ENCODE peak calls at places on chromosomes 13 and 19, in six cellular contexts. Q is uterus, G is breast epithelium, U is K562, O is A549, Y is lower lobe of right lung. S is an unnamed sample. For H3K4me1, the result is how much of the 10 kb centered on the place peaks cover.

GRCh38 chr13:35838356-35838755 is 292.8 kb downstream of the DCLK1 start:
- DNase-seq in U (no peak), Y (no peak), G (no peak), O (no peak), Q (no peak), S (no peak)

GRCh38 chr13:27079421-27079958 is 92.1 kb downstream of the USP12 start:
- DNase-seq in U (no peak), O (no peak), Q (no peak), G (no peak), Y (no peak), S (no peak)

GRCh38 chr13:79686441-79686840 is 205.5 kb downstream of the NDFIP2 start:
- DNase-seq in G (no peak), Q (no peak), O (no peak), Y (no peak), U (no peak), S (no peak)

GRCh38 chr13:31092631-31093030 is 69.1 kb downstream of the HSPH1 start:
- DNase-seq in U (no peak), G (no peak), O (no peak), Y (no peak), Q (no peak), S (no peak)

GRCh38 chr19:850221-850978 is 1.7 kb upstream of the ELANE start:
- DNase-seq in O (peak), U (peak), Y (peak), G (peak), Q (peak), S (peak)

GRCh38 chr19:13122275-13122878 is 4.3 kb downstream of the NACC1 start:
- DNase-seq in G (no peak), U (no peak), Y (no peak), O (no peak), Q (no peak), S (no peak)

GRCh38 chr13:20901668-20902437 is 693 bp downstream of the XPO4 start:
- DNase-seq in G (no peak), U (peak), Q (no peak), O (peak), Y (no peak), S (peak)

GRCh38 chr19:44883962-44884361 is 7.1 kb upstream of the TOMM40 start:
- DNase-seq in Y (no peak), O (no peak), U (no peak), Q (no peak), G (no peak), S (no peak)

GRCh38 chr19:45154064-45154827 is 6.5 kb downstream of the NKPD1 start:
- DNase-seq in O (no peak), Q (no peak), U (peak), G (no peak), Y (no peak), S (no peak)

GRCh38 chr13:20848203-20848602 is 54.3 kb downstream of the XPO4 start:
- DNase-seq in Q (no peak), G (no peak), Y (no peak), O (no peak), U (no peak), S (no peak)

GRCh38 chr13:111337206-111337605 is 16.8 kb downstream of the TEX29 start:
- DNase-seq in Y (no peak), U (no peak), Q (no peak), G (no peak), O (no peak), S (no peak)

GRCh38 chr19:17001603-17002183 is 24.9 kb downstream of the CPAMD8 start:
- DNase-seq in U (peak), Y (no peak), O (no peak), Q (no peak), G (no peak), S (no peak)

GRCh38 chr19:45090034-45090433 is 2.9 kb upstream of the PPP1R37 start:
- DNase-seq in O (no peak), Y (no peak), Q (no peak), U (no peak), G (no peak), S (no peak)

GRCh38 chr13:97254809-97255208 is 32.7 kb downstream of the MBNL2 start:
- DNase-seq in O (no peak), Y (no peak), Q (no peak), U (no peak), G (no peak), S (no peak)

GRCh38 chr13:24215732-24216131 is 55.2 kb downstream of the SPATA13 start:
- DNase-seq in Q (peak), U (no peak), G (peak), O (no peak), Y (no peak), S (no peak)

GRCh38 chr19:3464797-3465235 is 15.5 kb downstream of the SMIM24 start:
- DNase-seq in Y (no peak), U (peak), O (no peak), Q (no peak), G (no peak), S (no peak)

GRCh38 chr19:46978470-46978869 is 41.2 kb upstream of the NPAS1 start:
- DNase-seq in G (no peak), U (no peak), Y (no peak), Q (no peak), O (no peak), S (no peak)
- H3K4me1 ChIP-seq in G (under half), U (under half), Y (half or more), Q (under half), O (half or more), S (under half)

DNA sequence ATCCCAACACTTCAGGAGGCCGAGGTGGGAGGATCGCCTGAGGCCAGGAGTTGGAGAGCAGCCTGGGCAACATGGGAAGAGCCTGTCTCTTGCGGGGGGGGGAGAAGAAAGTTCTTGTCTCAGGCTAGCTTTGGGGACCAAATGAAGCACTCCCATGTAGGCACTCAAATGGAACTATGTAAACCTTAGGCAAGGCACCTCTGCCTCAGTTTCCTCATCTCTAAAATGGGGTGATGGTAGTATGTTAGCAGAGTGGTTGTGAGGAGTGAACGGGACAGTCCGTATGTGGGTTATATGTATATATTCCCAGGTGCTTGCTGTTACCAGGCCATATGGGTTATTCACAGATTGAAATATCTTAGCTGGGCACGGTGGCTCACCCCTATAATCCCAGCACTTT is 6.5 kb upstream of the DLL3 start:
- DNase-seq in Q (no peak), Y (no peak), O (no peak), U (no peak), G (no peak), S (no peak)
- H3K27ac ChIP-seq in Q (no peak), Y (no peak), O (no peak), U (no peak), G (no peak), S (no peak)

GRCh38 chr19:35518313-35518712 is 4.9 kb upstream of the DMKN start:
- DNase-seq in O (peak), Q (no peak), G (no peak), Y (no peak), U (no peak), S (no peak)
- H3K4me1 ChIP-seq in O (under half), Q (under half), G (under half), Y (under half), U (under half), S (under half)

GRCh38 chr13:113759525-113760137 is 605 bp downstream of the TMEM255B start:
- DNase-seq in Q (peak), O (peak), U (no peak), Y (no peak), G (no peak), S (no peak)
- H3K27ac ChIP-seq in Q (peak), O (peak), U (no peak), Y (peak), G (peak), S (peak)